ENCODE peak calls at places on chromosome 9, in four cellular contexts. One of them, this sample, is unnamed.

GRCh38 chr9:79053613-79054012 is 518.2 kb upstream of the TLE4 start:
- DNase-seq in NCI-H2029 treated with DMSO at 0.1 percent for 48 hours: no peak
- DNase-seq in non-pigmented ciliary epithelial cell: no peak
- DNase-seq in bronchial epithelial cell: peak
- DNase-seq in this sample: peak

GRCh38 chr9:2764371-2764770 is 47.1 kb downstream of the KCNV2 start:
- DNase-seq in bronchial epithelial cell: no peak
- DNase-seq in non-pigmented ciliary epithelial cell: no peak
- DNase-seq in NCI-H2029 treated with DMSO at 0.1 percent for 48 hours: no peak
- DNase-seq in this sample: peak

GRCh38 chr9:89427621-89428221 is 70.2 kb downstream of the SEMA4D start:
- DNase-seq in bronchial epithelial cell: no peak
- DNase-seq in NCI-H2029 treated with DMSO at 0.1 percent for 48 hours: no peak
- DNase-seq in non-pigmented ciliary epithelial cell: no peak
- DNase-seq in this sample: no peak

GRCh38 chr9:115923903-115924668 is 229.5 kb upstream of the PAPPA start:
- DNase-seq in bronchial epithelial cell: no peak
- DNase-seq in non-pigmented ciliary epithelial cell: peak
- DNase-seq in NCI-H2029 treated with DMSO at 0.1 percent for 48 hours: no peak
- DNase-seq in this sample: no peak

GRCh38 chr9:131020388-131020787 is 11.4 kb downstream of the LAMC3 start:
- DNase-seq in bronchial epithelial cell: peak
- DNase-seq in NCI-H2029 treated with DMSO at 0.1 percent for 48 hours: no peak
- DNase-seq in non-pigmented ciliary epithelial cell: peak
- DNase-seq in this sample: peak

GRCh38 chr9:10331157-10331556 is 281.6 kb downstream of the PTPRD start:
- DNase-seq in non-pigmented ciliary epithelial cell: no peak
- DNase-seq in bronchial epithelial cell: no peak
- DNase-seq in NCI-H2029 treated with DMSO at 0.1 percent for 48 hours: no peak
- DNase-seq in this sample: no peak

GRCh38 chr9:124004608-124005007 is 7.0 kb upstream of the LHX2 start:
- DNase-seq in non-pigmented ciliary epithelial cell: no peak
- DNase-seq in NCI-H2029 treated with DMSO at 0.1 percent for 48 hours: peak
- DNase-seq in bronchial epithelial cell: no peak
- DNase-seq in this sample: no peak

GRCh38 chr9:34380034-34380510 is 3.4 kb upstream of the MYORG start:
- DNase-seq in bronchial epithelial cell: no peak
- DNase-seq in NCI-H2029 treated with DMSO at 0.1 percent for 48 hours: no peak
- DNase-seq in non-pigmented ciliary epithelial cell: no peak
- DNase-seq in this sample: no peak

GRCh38 chr9:32264171-32264862 is 120.1 kb upstream of the ACO1 start:
- DNase-seq in NCI-H2029 treated with DMSO at 0.1 percent for 48 hours: no peak
- DNase-seq in bronchial epithelial cell: peak
- DNase-seq in non-pigmented ciliary epithelial cell: no peak
- DNase-seq in this sample: peak

GRCh38 chr9:136728548-136729123 is 14.1 kb downstream of the LCN10 start:
- DNase-seq in non-pigmented ciliary epithelial cell: no peak
- DNase-seq in bronchial epithelial cell: no peak
- DNase-seq in NCI-H2029 treated with DMSO at 0.1 percent for 48 hours: no peak
- DNase-seq in this sample: no peak

GRCh38 chr9:92325991-92326500 is 293 bp downstream of the CENPP start:
- DNase-seq in bronchial epithelial cell: peak
- DNase-seq in NCI-H2029 treated with DMSO at 0.1 percent for 48 hours: no peak
- DNase-seq in non-pigmented ciliary epithelial cell: no peak
- DNase-seq in this sample: no peak

GRCh38 chr9:121358747-121359146 is 11.3 kb downstream of the STOM start:
- DNase-seq in non-pigmented ciliary epithelial cell: no peak
- DNase-seq in bronchial epithelial cell: no peak
- DNase-seq in NCI-H2029 treated with DMSO at 0.1 percent for 48 hours: no peak
- DNase-seq in this sample: no peak

GRCh38 chr9:129617167-129617566 is 3.7 kb downstream of the C9orf50 start:
- DNase-seq in bronchial epithelial cell: peak
- DNase-seq in non-pigmented ciliary epithelial cell: no peak
- DNase-seq in NCI-H2029 treated with DMSO at 0.1 percent for 48 hours: no peak
- DNase-seq in this sample: peak

GRCh38 chr9:130478731-130479575 is 34.2 kb downstream of the ASS1 start:
- DNase-seq in NCI-H2029 treated with DMSO at 0.1 percent for 48 hours: no peak
- DNase-seq in bronchial epithelial cell: no peak
- DNase-seq in non-pigmented ciliary epithelial cell: no peak
- DNase-seq in this sample: no peak

GRCh38 chr9:27676827-27677226 is 103.5 kb upstream of the C9orf72 start:
- DNase-seq in NCI-H2029 treated with DMSO at 0.1 percent for 48 hours: no peak
- DNase-seq in bronchial epithelial cell: no peak
- DNase-seq in non-pigmented ciliary epithelial cell: no peak
- DNase-seq in this sample: no peak

GRCh38 chr9:122444366-122444765 is 33.4 kb downstream of the OR1J1 start:
- DNase-seq in non-pigmented ciliary epithelial cell: peak
- DNase-seq in NCI-H2029 treated with DMSO at 0.1 percent for 48 hours: no peak
- DNase-seq in bronchial epithelial cell: no peak
- DNase-seq in this sample: no peak

GRCh38 chr9:32423371-32423770 is 38.9 kb downstream of the ACO1 start:
- DNase-seq in bronchial epithelial cell: peak
- DNase-seq in NCI-H2029 treated with DMSO at 0.1 percent for 48 hours: no peak
- DNase-seq in non-pigmented ciliary epithelial cell: peak
- DNase-seq in this sample: peak